ENCODE peak calls at places on chromosome 20, in eight cellular contexts. L is pancreas, I is A549, F is suprapubic skin, N is fibroblast of the aortic adventitia, B is DND-41, G is choroid plexus epithelial cell, D is heart left ventricle. H is an unnamed sample.

GRCh38 chr20:41854765-41855164 is 236.6 kb upstream of the CHD6 start:
- DNase-seq in F (no peak), G (no peak), L (no peak), N (no peak), B (no peak), I (no peak), D (no peak), H (no peak)

GRCh38 chr20:22863881-22864280 is 171.2 kb upstream of the SSTR4 start:
- DNase-seq in G (peak; percentile 14), N (no peak), B (no peak), D (no peak), I (no peak), F (no peak), L (no peak), H (no peak)

GRCh38 chr20:37534401-37535157 is 6.9 kb upstream of the BLCAP start:
- DNase-seq in B (peak; percentile 62), L (no peak), N (peak; percentile 89), G (peak; percentile 93), F (peak; percentile 49), I (peak; percentile 38), D (no peak), H (peak; percentile 73)

GRCh38 chr20:10565191-10565921 is 108.4 kb downstream of the JAG1 start:
- DNase-seq in G (peak; percentile 89), L (no peak), B (no peak), I (no peak), N (peak; percentile 89), D (no peak), F (no peak), H (peak; percentile 19)

GRCh38 chr20:16752082-16752481 is 3.9 kb downstream of the OTOR start:
- DNase-seq in I (no peak), F (no peak), N (no peak), B (no peak), D (no peak), L (no peak), G (no peak), H (no peak)

GRCh38 chr20:14264869-14265268 is 72.5 kb downstream of the FLRT3 start:
- DNase-seq in N (peak; percentile 73), I (peak; percentile 7), L (no peak), B (no peak), G (peak; percentile 71), D (no peak), F (no peak), H (no peak)

GRCh38 chr20:59222982-59223610 is 59.5 kb downstream of the ZNF831 start:
- DNase-seq in G (peak; percentile 9), L (no peak), F (no peak), N (no peak), B (no peak), D (no peak), I (peak; percentile 18), H (no peak)

GRCh38 chr20:3923818-3924217 is 34.6 kb downstream of the PANK2 start:
- DNase-seq in G (peak; percentile 41), F (no peak), I (no peak), B (no peak), D (no peak), L (no peak), N (peak; percentile 50), H (no peak)

GRCh38 chr20:23568320-23569011 is at the start of gene CST9L:
- DNase-seq in N (no peak), I (no peak), G (no peak), L (no peak), F (no peak), B (no peak), D (no peak), H (no peak)

GRCh38 chr20:41469868-41470267 is 103.2 kb upstream of the EMILIN3 start:
- DNase-seq in B (no peak), I (no peak), L (no peak), G (no peak), D (peak; percentile 67), N (no peak), F (no peak), H (no peak)

GRCh38 chr20:24987244-24987643 is 5.3 kb downstream of the APMAP start:
- DNase-seq in I (no peak), N (no peak), G (no peak), F (no peak), L (no peak), B (no peak), D (no peak), H (no peak)

GRCh38 chr20:15328084-15328483 is 990.7 kb upstream of the FLRT3 start:
- DNase-seq in N (no peak), G (no peak), L (no peak), I (no peak), B (no peak), D (no peak), F (no peak), H (no peak)

DNA sequence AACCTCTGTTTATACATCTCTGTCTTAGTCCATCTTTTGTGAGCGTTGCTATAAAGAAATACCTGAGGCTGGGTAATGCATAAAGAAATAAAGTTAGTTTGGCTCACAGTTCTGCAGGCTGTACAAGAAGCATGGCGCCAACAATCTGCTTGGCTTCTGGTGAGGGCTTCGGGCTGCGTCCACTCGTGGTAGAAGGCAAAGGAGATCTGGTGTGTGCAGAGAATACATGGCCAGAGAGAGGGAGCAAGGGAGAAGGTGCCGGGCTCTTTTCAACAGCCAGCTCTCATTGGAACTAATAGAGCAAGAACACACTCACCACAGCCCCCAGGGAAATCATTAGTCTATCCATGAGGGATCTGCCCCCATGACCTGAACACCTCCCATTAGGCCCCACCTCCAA is 100.3 kb upstream of the SRSF6 start:
- DNase-seq in F (no peak), G (no peak), N (no peak), I (no peak), D (no peak), B (no peak), L (no peak), H (no peak)
- H3K4me3 ChIP-seq in F (no peak overlapping the region), G (no peak overlapping the region), N (no peak overlapping the region), I (no peak overlapping the region), D (no peak overlapping the region), B (no peak overlapping the region), L (no peak overlapping the region), H (no peak overlapping the region)

DNA sequence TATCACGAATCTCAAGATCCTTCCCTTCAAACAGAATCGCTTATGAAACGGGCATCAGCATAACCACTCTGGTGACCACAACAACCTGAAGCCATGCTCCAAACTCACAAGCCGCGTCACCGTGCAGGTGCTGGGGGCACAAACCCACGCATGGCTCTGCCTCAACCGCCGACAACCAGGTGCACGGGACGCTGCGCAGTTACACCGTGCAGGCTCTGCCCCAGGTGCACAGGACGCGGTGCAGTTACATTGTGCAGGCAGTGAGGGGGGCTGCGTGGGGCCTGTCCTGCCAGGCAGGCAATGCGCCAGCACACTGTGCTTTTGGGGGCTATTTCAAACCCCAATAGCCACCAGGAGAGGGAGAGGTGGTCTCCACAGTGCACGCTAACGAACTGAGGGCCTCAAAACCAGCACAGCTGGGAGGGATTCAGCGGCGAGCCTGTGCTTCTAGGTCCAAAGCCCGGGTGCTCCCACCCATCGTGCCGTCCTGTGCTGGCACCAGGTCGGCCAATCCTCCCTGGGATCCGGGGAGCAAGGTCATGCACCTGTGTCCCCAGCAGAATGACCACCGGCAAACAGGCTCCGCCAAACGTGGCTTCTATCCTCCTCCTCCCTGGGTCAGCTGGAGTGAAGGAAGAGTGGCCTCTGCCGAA is 35.8 kb downstream of the ZBTB46 start:
- DNase-seq in D (no peak), F (no peak), G (no peak), I (no peak), N (no peak), L (no peak), B (peak; percentile 44), H (no peak)
- TF ChIP-seq CTCF in D (no peak), F (no peak), G (no peak), I (no peak), N (no peak), L (no peak), B (no peak), H (no peak)

GRCh38 chr20:53676987-53677386 is 83.3 kb upstream of the ZNF217 start:
- DNase-seq in B (no peak), F (no peak), D (no peak), G (no peak), I (no peak), N (no peak), L (no peak), H (no peak)

GRCh38 chr20:53678990-53679596 is 85.5 kb upstream of the ZNF217 start:
- DNase-seq in D (no peak), I (no peak), B (no peak), F (no peak), N (no peak), G (peak; percentile 51), L (no peak), H (no peak)

GRCh38 chr20:53679597-53680309 is 86.1 kb upstream of the ZNF217 start:
- DNase-seq in F (no peak), G (no peak), B (no peak), I (no peak), D (no peak), N (no peak), L (no peak), H (no peak)

GRCh38 chr20:53677447-53678314 is 84.0 kb upstream of the ZNF217 start:
- DNase-seq in N (peak; percentile 84), I (peak; percentile 36), D (no peak), F (no peak), B (peak; percentile 85), L (no peak), G (peak; percentile 71), H (no peak)

DNA sequence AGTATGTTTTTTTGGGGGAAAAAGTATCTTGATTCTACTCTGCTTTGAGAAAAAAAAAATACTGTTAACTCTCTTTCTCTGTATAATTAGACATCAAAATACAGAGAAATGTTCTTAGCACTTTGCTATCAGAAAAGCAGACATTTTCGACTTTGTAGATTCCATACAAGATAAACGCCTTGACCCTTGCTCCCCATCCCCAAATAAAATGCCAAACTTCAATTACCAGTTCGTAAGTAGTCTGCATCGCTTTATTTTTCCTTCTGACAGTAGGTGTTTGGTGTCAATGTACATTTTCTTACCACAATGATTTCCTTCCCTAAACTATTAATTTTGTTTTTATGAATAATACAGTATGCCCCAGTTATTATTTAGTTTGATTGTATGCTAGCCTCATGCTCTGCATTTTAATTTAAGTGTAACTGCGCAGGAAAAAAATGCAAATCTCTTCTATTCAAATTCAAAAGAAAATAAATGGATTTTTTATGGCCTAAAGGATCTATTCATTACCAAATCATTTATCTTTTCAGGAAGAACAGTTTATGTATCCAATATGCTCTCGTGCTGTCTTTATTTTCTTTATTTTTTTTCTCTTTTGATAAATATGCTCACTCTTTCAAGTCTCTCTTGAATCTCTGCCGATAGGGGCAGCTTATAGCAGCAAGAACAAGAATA is 84.8 kb upstream of the ZNF217 start:
- DNase-seq in I (no peak), G (peak; percentile 64), D (no peak), L (no peak), F (no peak), B (no peak), N (no peak), H (no peak)
- H3K4me3 ChIP-seq in I (no peak overlapping the region), G (no peak overlapping the region), D (no peak overlapping the region), L (no peak overlapping the region), F (no peak overlapping the region), B (peak overlapping the region; percentile 9), N (no peak overlapping the region), H (no peak overlapping the region)

DNA sequence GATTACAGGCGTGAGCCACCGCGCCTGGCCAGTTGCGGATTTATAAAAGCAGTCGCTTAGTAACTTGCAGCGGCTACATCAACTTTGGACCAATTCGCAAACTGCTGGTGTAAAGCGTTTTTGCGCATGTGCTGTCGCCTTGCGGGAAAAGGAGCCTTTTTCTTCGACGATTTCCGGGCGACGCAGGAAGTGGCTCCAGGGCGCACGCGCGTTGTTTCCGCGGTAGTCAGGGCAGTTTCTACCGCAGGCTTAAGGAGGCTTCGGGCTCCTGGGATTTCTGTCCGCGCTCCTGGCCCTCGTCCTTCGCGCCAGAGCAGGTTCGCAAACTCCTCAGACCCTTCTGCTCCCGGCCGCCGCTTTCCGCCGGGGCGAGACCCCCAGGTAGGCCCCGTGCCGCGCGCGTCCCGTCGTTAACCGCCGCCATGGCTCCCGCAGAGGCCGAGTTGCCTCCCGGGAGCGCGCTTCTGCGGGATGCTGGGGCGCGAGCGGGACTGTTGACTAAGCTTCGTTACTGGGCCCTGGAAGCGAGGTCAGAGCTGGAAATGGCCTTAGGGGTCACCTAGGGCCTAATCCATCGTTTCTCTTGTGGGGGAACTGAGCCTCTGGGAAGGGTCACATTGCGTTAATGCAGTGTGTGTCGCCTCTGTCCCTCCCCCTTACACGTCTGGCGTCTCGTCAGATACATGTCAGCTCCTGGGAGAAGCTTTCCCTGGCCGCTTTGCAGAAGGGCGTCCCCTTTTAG is at the start of gene RAE1:
- DNase-seq in I (peak; percentile 68), L (peak; percentile 85), F (peak; percentile 94), D (peak; percentile 92), N (peak; percentile 92), G (peak; percentile 96), B (peak; percentile 93), H (peak; percentile 91)
- TF ChIP-seq CTCF in I (no peak), L (no peak), F (no peak), D (no peak), N (no peak), G (no peak), B (no peak), H (no peak)